ENCODE peak calls at places on chromosomes 7 and 10, in six cellular contexts. Q, U, V, Y, A and S are unnamed samples.

GRCh38 chr10:97532935-97533671 is 34.4 kb downstream of the UBTD1 start:
- DNase-seq in Q (no peak), U (no peak), V (no peak), Y (no peak), A (no peak), S (peak; percentile 69)

GRCh38 chr10:11849908-11850307 is 26.8 kb downstream of the PROSER2 start:
- DNase-seq in Q (no peak), U (no peak), V (no peak), Y (no peak), A (no peak), S (no peak)

GRCh38 chr7:68888971-68889385 is 709.3 kb upstream of the AUTS2 start:
- DNase-seq in Q (no peak), U (no peak), V (no peak), Y (no peak), A (no peak), S (no peak)

GRCh38 chr7:84637568-84638338 is 443.2 kb upstream of the SEMA3A start:
- DNase-seq in Q (no peak), U (no peak), V (no peak), Y (peak; percentile 30), A (no peak), S (no peak)

GRCh38 chr7:13990319-13990983 is 985 bp upstream of the ETV1 start:
- DNase-seq in Q (no peak), U (no peak), V (peak; percentile 0), Y (peak; percentile 94), A (peak; percentile 37), S (peak; percentile 80)

GRCh38 chr7:157498690-157499089 is 161.9 kb downstream of the DNAJB6 start:
- DNase-seq in Q (no peak), U (no peak), V (no peak), Y (no peak), A (no peak), S (peak; percentile 34)

GRCh38 chr10:132510174-132510611 is 27.4 kb upstream of the INPP5A start:
- DNase-seq in Q (no peak), U (no peak), V (no peak), Y (no peak), A (no peak), S (no peak)

GRCh38 chr10:115947104-115947503 is 325.9 kb downstream of the GFRA1 start:
- DNase-seq in Q (no peak), U (no peak), V (no peak), Y (no peak), A (no peak), S (no peak)

GRCh38 chr10:110704070-110704469 is 59.9 kb downstream of the RBM20 start:
- DNase-seq in Q (no peak), U (no peak), V (no peak), Y (no peak), A (no peak), S (no peak)

GRCh38 chr7:95441042-95441823 is 6.4 kb upstream of the PON2 start:
- DNase-seq in Q (no peak), U (no peak), V (peak; percentile 93), Y (no peak), A (no peak), S (no peak)

GRCh38 chr10:29471483-29471859 is 163.3 kb downstream of the SVIL start:
- DNase-seq in Q (no peak), U (no peak), V (no peak), Y (no peak), A (no peak), S (no peak)

GRCh38 chr7:70463332-70463938 is 668.5 kb upstream of the GALNT17 start:
- DNase-seq in Q (no peak), U (no peak), V (no peak), Y (no peak), A (no peak), S (no peak)

GRCh38 chr7:141490474-141490873 is 60.7 kb upstream of the AGK start:
- DNase-seq in Q (no peak), U (no peak), V (no peak), Y (peak; percentile 60), A (no peak), S (no peak)

GRCh38 chr10:116780691-116781205 is 38.4 kb upstream of the HSPA12A start:
- DNase-seq in Q (no peak), U (no peak), V (no peak), Y (no peak), A (no peak), S (no peak)

GRCh38 chr7:103542470-103542869 is 96.5 kb upstream of the SLC26A5 start:
- DNase-seq in Q (no peak), U (no peak), V (no peak), Y (no peak), A (no peak), S (no peak)

GRCh38 chr10:1939016-1939415 is 201.7 kb upstream of the ADARB2 start:
- DNase-seq in Q (no peak), U (no peak), V (no peak), Y (no peak), A (no peak), S (no peak)

GRCh38 chr10:88152720-88153119 is 289.3 kb downstream of the PTEN start:
- DNase-seq in Q (peak; percentile 28), U (peak; percentile 40), V (no peak), Y (no peak), A (no peak), S (no peak)

GRCh38 chr10:80407836-80408197 is 534 bp upstream of the PRXL2A start:
- DNase-seq in Q (peak; percentile 37), U (no peak), V (peak; percentile 63), Y (no peak), A (no peak), S (peak; percentile 57)

GRCh38 chr7:69812756-69813155 is 214.5 kb downstream of the AUTS2 start:
- DNase-seq in Q (no peak), U (no peak), V (no peak), Y (no peak), A (no peak), S (no peak)

GRCh38 chr7:33770581-33770980 is 134.8 kb upstream of the BMPER start:
- DNase-seq in Q (no peak), U (no peak), V (no peak), Y (no peak), A (no peak), S (no peak)

GRCh38 chr7:33774762-33775523 is 130.4 kb upstream of the BMPER start:
- DNase-seq in Q (no peak), U (no peak), V (no peak), Y (no peak), A (no peak), S (no peak)

GRCh38 chr7:33773053-33773452 is 132.3 kb upstream of the BMPER start:
- DNase-seq in Q (no peak), U (no peak), V (no peak), Y (no peak), A (no peak), S (no peak)

GRCh38 chr7:33769930-33770329 is 135.4 kb upstream of the BMPER start:
- DNase-seq in Q (no peak), U (no peak), V (no peak), Y (no peak), A (no peak), S (no peak)

DNA sequence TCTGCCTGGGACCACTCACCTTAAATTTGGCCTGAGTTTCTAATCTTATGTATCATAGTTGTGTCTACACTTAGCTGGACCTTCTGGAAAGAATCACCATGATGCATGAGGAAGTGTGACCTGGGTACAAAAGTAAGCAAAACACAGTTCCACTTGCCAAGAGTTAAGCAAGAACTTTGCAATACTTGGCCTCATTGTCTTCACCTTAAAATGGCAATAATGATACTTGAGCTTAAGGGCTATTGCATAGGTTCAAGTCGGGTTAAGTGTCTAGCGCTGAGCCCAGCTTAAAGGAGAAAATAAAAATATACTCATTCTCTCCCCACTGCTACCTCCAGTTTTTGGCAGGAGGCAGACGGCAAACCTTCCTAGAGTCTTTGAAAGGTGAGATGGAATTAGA is 133.9 kb upstream of the BMPER start:
- DNase-seq in Q (no peak), U (no peak), V (no peak), Y (no peak), A (no peak), S (no peak)
- TF ChIP-seq ZNF274 in Q (no peak), U (no peak), V (no peak), Y (no peak), A (no peak), S (no peak)

GRCh38 chr10:34737772-34738169 is 77.3 kb downstream of the PARD3 start:
- DNase-seq in Q (no peak), U (no peak), V (no peak), Y (no peak), A (no peak), S (no peak)

GRCh38 chr10:34739915-34740314 is 75.2 kb downstream of the PARD3 start:
- DNase-seq in Q (no peak), U (no peak), V (no peak), Y (peak; percentile 66), A (peak; percentile 27), S (peak; percentile 64)

GRCh38 chr10:34734918-34735317 is 80.2 kb downstream of the PARD3 start:
- DNase-seq in Q (no peak), U (no peak), V (no peak), Y (no peak), A (no peak), S (no peak)

GRCh38 chr10:34740321-34740720 is 74.8 kb downstream of the PARD3 start:
- DNase-seq in Q (no peak), U (no peak), V (no peak), Y (no peak), A (no peak), S (no peak)

GRCh38 chr10:34736976-34737771 is 77.9 kb downstream of the PARD3 start:
- DNase-seq in Q (no peak), U (no peak), V (peak; percentile 95), Y (no peak), A (no peak), S (no peak)
- TF ChIP-seq ZNF274 in Q (no peak), U (no peak), V (no peak), Y (no peak), A (no peak), S (no peak)

GRCh38 chr10:128009768-128010167 is 102.9 kb downstream of the PTPRE start:
- DNase-seq in Q (no peak), U (no peak), V (no peak), Y (no peak), A (no peak), S (no peak)

GRCh38 chr10:128016423-128017060 is 109.6 kb downstream of the PTPRE start:
- DNase-seq in Q (no peak), U (no peak), V (no peak), Y (no peak), A (no peak), S (no peak)

GRCh38 chr10:128017825-128018224 is 108.4 kb downstream of the MKI67 start:
- DNase-seq in Q (no peak), U (no peak), V (no peak), Y (no peak), A (no peak), S (no peak)

GRCh38 chr10:128011059-128011979 is 104.4 kb downstream of the PTPRE start:
- DNase-seq in Q (peak; percentile 54), U (peak; percentile 19), V (peak; percentile 43), Y (peak; percentile 40), A (peak; percentile 87), S (peak; percentile 98)

DNA sequence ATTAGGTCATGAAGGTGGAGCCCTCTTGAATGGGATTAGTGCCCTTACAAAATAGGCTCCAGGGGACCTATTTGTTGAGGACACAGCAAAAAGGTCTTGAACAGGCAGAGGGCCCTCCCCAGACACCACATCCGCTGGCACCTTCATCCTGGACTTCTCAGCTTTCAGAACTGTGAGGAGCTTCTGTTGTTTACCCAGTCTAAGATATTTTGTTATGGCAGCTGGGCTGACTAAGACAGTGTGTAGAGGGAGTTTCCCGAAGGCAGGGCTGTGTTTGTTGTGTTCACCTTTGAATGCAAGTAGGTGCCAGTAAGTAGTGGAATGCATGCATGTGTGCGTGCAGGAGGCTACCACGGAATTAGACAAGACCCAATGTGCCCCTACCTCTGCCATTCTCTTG is 106.7 kb downstream of the PTPRE start:
- DNase-seq in Q (no peak), U (no peak), V (no peak), Y (no peak), A (no peak), S (no peak)
- TF ChIP-seq ZNF274 in Q (no peak), U (no peak), V (no peak), Y (no peak), A (no peak), S (no peak)

GRCh38 chr7:15403315-15403714 is 158.5 kb downstream of the AGMO start:
- DNase-seq in Q (no peak), U (no peak), V (no peak), Y (no peak), A (no peak), S (no peak)
- TF ChIP-seq ZNF274 in Q (no peak), U (no peak), V (no peak), Y (no peak), A (no peak), S (no peak)